ENCODE peak calls at places on chromosomes 16 and 17, in six cellular contexts. F, Q, E, K, U and P are unnamed samples.
A peak's percentile ranks its signal among the peaks of the same experiment; 100 is the strongest.

GRCh38 chr17:82400830-82401229 is 17.3 kb upstream of the HEXD start:
- DNase-seq in E (no peak), K (no peak), U (no peak), Q (no peak), F (no peak), P (no peak)

GRCh38 chr17:70829876-70830275 is 660.5 kb downstream of the KCNJ2 start:
- DNase-seq in Q (no peak), U (no peak), K (no peak), F (no peak), E (no peak), P (no peak)

GRCh38 chr17:58252141-58252540 is 13.8 kb downstream of the LPO start:
- DNase-seq in K (no peak), E (no peak), Q (no peak), F (no peak), U (no peak), P (peak; percentile 63)

GRCh38 chr17:16516594-16517018 is 24.6 kb upstream of the LRRC75A start:
- DNase-seq in Q (peak; percentile 63), U (peak; percentile 54), F (peak; percentile 8), K (no peak), E (peak; percentile 43), P (no peak)

GRCh38 chr17:40182606-40183005 is 5.3 kb downstream of the RAPGEFL1 start:
- DNase-seq in K (no peak), E (no peak), U (no peak), Q (no peak), F (no peak), P (no peak)

GRCh38 chr16:19307587-19308241 is 22.2 kb downstream of the CLEC19A start:
- DNase-seq in Q (no peak), K (no peak), U (peak; percentile 82), F (no peak), E (no peak), P (no peak)

GRCh38 chr16:49532873-49533272 is 159.3 kb downstream of the C16orf78 start:
- DNase-seq in U (no peak), F (no peak), E (no peak), Q (no peak), K (no peak), P (no peak)

GRCh38 chr17:65557349-65558310 is 3.8 kb downstream of the AXIN2 start:
- DNase-seq in K (peak; percentile 29), Q (peak; percentile 82), F (no peak), E (peak; percentile 71), U (no peak), P (no peak)

GRCh38 chr16:70736454-70737376 is 50.9 kb upstream of the MTSS2 start:
- DNase-seq in K (no peak), U (peak; percentile 23), Q (no peak), E (no peak), F (no peak), P (no peak)

GRCh38 chr17:32256012-32256694 is 9.5 kb upstream of the RHBDL3 start:
- DNase-seq in K (no peak), F (no peak), U (no peak), Q (no peak), E (no peak), P (no peak)

GRCh38 chr16:17345043-17345442 is 125.7 kb downstream of the XYLT1 start:
- DNase-seq in K (no peak), U (no peak), Q (no peak), E (no peak), F (no peak), P (no peak)

GRCh38 chr17:62140836-62141235 is 75.8 kb upstream of the MED13 start:
- DNase-seq in U (no peak), F (no peak), Q (no peak), K (no peak), E (no peak), P (no peak)

GRCh38 chr16:85102106-85102630 is 10.1 kb downstream of the CIBAR2 start:
- DNase-seq in Q (no peak), F (no peak), U (no peak), K (no peak), E (no peak), P (no peak)

GRCh38 chr17:18141210-18141803 is 32.8 kb downstream of the MYO15A start:
- DNase-seq in K (peak; percentile 16), U (peak; percentile 70), F (peak; percentile 26), Q (peak; percentile 65), E (peak; percentile 28), P (no peak)

GRCh38 chr16:30997887-30998711 is 12.3 kb downstream of the STX1B start:
- DNase-seq in Q (peak; percentile 89), F (no peak), U (no peak), E (peak; percentile 48), K (no peak), P (no peak)

GRCh38 chr17:28385037-28385797 is 13.7 kb downstream of the SARM1 start:
- DNase-seq in Q (no peak), U (peak; percentile 31), K (no peak), E (no peak), F (no peak), P (no peak)

GRCh38 chr17:28384281-28385036 is 13.0 kb downstream of the SARM1 start:
- DNase-seq in K (no peak), U (peak; percentile 52), Q (no peak), F (no peak), E (no peak), P (no peak)

GRCh38 chr17:28379814-28380571 is 8.5 kb downstream of the SARM1 start:
- DNase-seq in U (no peak), K (peak; percentile 73), Q (no peak), F (peak; percentile 48), E (no peak), P (no peak)

GRCh38 chr17:28380572-28380907 is 9.0 kb downstream of the SARM1 start:
- DNase-seq in F (no peak), K (no peak), U (no peak), E (no peak), Q (no peak), P (no peak)

DNA sequence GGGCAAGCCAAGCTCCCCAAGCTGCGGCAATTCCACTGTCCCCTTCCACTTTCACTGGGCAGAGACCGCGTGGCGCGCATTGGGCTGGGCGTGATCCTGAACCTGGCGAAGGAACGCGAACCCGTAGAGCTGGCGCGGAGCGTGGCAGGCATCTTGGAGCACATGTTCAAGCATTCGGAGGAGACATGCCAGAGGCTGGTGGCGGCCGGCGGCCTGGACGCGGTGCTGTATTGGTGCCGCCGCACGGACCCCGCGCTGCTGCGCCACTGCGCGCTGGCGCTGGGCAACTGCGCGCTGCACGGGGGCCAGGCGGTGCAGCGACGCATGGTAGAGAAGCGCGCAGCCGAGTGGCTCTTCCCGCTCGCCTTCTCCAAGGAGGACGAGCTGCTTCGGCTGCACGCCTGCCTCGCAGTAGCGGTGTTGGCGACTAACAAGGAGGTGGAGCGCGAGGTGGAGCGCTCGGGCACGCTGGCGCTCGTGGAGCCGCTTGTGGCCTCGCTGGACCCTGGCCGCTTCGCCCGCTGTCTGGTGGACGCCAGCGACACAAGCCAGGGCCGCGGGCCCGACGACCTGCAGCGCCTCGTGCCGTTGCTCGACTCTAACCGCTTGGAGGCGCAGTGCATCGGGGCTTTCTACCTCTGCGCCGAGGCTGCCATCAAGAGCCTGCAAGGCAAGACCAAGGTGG is 9.8 kb downstream of the SARM1 start:
- DNase-seq in F (no peak), K (no peak), E (no peak), Q (no peak), U (peak; percentile 89), P (no peak)
- TF ChIP-seq CTCF in F (no peak), K (peak; percentile 16), E (peak; percentile 32), Q (no peak), U (peak; percentile 71), P (peak; percentile 60)

GRCh38 chr17:44397479-44398440 is 8.3 kb upstream of the ITGA2B start:
- DNase-seq in E (no peak), F (no peak), U (no peak), K (no peak), Q (no peak), P (peak; percentile 50)

GRCh38 chr17:44402564-44403172 is 13.2 kb upstream of the ITGA2B start:
- DNase-seq in U (no peak), Q (no peak), E (no peak), F (no peak), K (no peak), P (no peak)

GRCh38 chr17:44396946-44397345 is 7.5 kb upstream of the ITGA2B start:
- DNase-seq in F (no peak), U (no peak), Q (no peak), E (no peak), K (no peak), P (no peak)

GRCh38 chr17:44398692-44399691 is 9.5 kb upstream of the ITGA2B start:
- DNase-seq in U (no peak), K (no peak), E (no peak), F (no peak), Q (no peak), P (peak; percentile 56)

DNA sequence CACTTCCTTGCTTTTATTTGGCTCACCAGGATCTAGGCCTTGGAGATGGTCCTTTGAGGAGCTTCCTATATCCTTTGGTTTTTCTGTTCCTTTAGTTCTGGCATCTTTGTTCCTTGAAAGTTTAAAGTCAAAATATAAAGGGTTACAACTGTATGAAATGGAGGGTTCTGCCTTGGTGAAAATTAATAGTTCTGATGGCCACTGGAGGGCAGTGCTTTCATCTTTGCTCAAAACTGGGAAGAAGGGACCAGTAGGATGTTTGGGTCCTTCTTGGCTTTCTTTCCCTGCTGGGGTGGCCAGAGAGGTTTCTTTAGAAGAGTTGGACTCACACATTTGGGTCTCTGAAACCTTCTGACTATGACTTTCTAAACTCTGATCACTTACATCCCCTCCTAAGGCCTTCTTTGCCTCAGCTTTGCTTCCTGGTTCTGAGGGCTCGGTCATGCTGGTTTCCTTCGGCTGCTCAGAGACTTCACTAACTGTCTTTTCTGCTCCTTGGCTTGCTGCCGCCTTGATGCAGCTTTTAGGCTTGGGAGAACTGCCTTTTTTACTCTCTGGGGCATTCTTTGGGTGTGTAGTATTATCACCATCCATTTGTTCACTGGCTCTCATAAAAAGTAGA is 10.9 kb upstream of the ITGA2B start:
- DNase-seq in K (no peak), E (peak; percentile 6), U (peak; percentile 18), F (no peak), Q (peak; percentile 48), P (no peak)
- TF ChIP-seq CTCF in K (peak; percentile 60), E (peak; percentile 56), U (peak; percentile 61), F (peak; percentile 68), Q (peak; percentile 75), P (peak; percentile 70)

GRCh38 chr16:56931769-56932587 is at the start of gene HERPUD1:
- DNase-seq in Q (peak; percentile 99), K (peak; percentile 89), F (peak; percentile 99), U (peak; percentile 98), E (peak; percentile 89), P (peak; percentile 99)
- TF ChIP-seq CTCF in Q (peak; percentile 8), K (no peak), F (no peak), U (peak; percentile 10), E (peak; percentile 6), P (peak; percentile 54)

GRCh38 chr16:5488581-5488980 is 391.0 kb upstream of the EEF2KMT start:
- DNase-seq in F (no peak), E (no peak), K (no peak), U (no peak), Q (no peak), P (no peak)

GRCh38 chr16:5496013-5496412 is 398.4 kb upstream of the EEF2KMT start:
- DNase-seq in E (no peak), F (no peak), U (no peak), Q (no peak), K (no peak), P (no peak)

GRCh38 chr16:5487728-5488127 is 390.1 kb upstream of the EEF2KMT start:
- DNase-seq in U (no peak), Q (no peak), K (no peak), F (no peak), E (no peak), P (no peak)

DNA sequence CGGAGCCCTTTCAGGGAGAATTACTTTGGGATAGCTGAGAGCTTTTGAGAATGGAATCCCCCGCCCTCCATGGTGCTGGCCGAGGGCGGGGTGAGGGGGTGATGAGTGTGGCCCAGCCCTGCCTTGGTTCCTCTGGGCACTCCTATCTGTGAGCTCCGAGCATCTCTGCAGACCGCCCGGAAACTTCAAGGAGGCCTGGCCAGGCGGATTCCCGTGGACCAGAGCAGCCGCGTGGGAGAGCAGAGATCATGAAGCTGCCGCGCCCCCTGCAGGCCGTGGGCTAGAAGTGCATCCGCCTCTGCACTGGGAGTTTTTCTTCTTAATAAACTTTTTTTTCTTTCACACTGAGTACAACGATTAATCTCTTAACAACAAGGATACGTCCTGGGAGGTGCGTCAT is 392.9 kb upstream of the EEF2KMT start:
- DNase-seq in E (no peak), F (peak; percentile 80), U (peak; percentile 82), Q (peak; percentile 9), K (no peak), P (peak; percentile 74)
- TF ChIP-seq CTCF in E (peak; percentile 68), F (peak; percentile 97), U (peak; percentile 97), Q (peak; percentile 38), K (peak; percentile 17), P (peak; percentile 97)